ENCODE peak calls at places on chromosomes 16 and 17, in eight cellular contexts. Q is AG08395; J is EH; R is HS-27A; A is CD8-positive, alpha-beta T cell; M is A673; W is stimulated activated naive B cell treated with anti-CD40 and anti-IgM and Interleukin-4, amounts not matched to agents 10 μg/mL and 1 μg/mL and 100 μg/mL, for 72 hours; B is adrenal gland. D is an unnamed sample.

GRCh38 chr16:2815299-2815771 is 1.7 kb upstream of the PRSS21 start:
- DNase-seq in Q (no peak), J (no peak), R (no peak), A (no peak), M (no peak), W (no peak), B (no peak), D (no peak)

GRCh38 chr17:7137182-7137943 is 22.7 kb upstream of the ASGR2 start:
- DNase-seq in Q (no peak), J (no peak), R (no peak), A (no peak), M (no peak), W (no peak), B (peak; percentile 44), D (no peak)

GRCh38 chr17:57242148-57242547 is 14.2 kb upstream of the MSI2 start:
- DNase-seq in Q (no peak), J (no peak), R (no peak), A (no peak), M (no peak), W (no peak), B (no peak), D (no peak)

GRCh38 chr17:34178047-34178446 is 77.0 kb upstream of the CCL2 start:
- DNase-seq in Q (no peak), J (peak; percentile 25), R (no peak), A (no peak), M (no peak), W (no peak), B (no peak), D (no peak)

GRCh38 chr17:15941781-15942180 is 3.1 kb upstream of the ADORA2B start:
- DNase-seq in Q (no peak), J (no peak), R (no peak), A (no peak), M (no peak), W (no peak), B (no peak), D (no peak)

GRCh38 chr16:87836844-87837581 is 32.3 kb downstream of the SLC7A5 start:
- DNase-seq in Q (no peak), J (no peak), R (no peak), A (no peak), M (peak; percentile 94), W (no peak), B (no peak), D (no peak)

GRCh38 chr16:4309833-4310266 is 6.0 kb upstream of the GLIS2 start:
- DNase-seq in Q (peak; percentile 32), J (peak; percentile 92), R (no peak), A (peak; percentile 45), M (peak; percentile 48), W (peak; percentile 63), B (peak; percentile 73), D (peak; percentile 35)

GRCh38 chr17:57187391-57187790 is 68.9 kb upstream of the MSI2 start:
- DNase-seq in Q (no peak), J (no peak), R (no peak), A (no peak), M (no peak), W (no peak), B (no peak), D (no peak)

GRCh38 chr17:75981019-75981615 is 2.1 kb downstream of the TEN1 start:
- DNase-seq in Q (no peak), J (no peak), R (no peak), A (no peak), M (no peak), W (no peak), B (no peak), D (no peak)

GRCh38 chr17:80145076-80146075 is 1.6 kb downstream of the EIF4A3 start:
- DNase-seq in Q (no peak), J (peak; percentile 23), R (no peak), A (no peak), M (no peak), W (no peak), B (no peak), D (no peak)

GRCh38 chr16:75281826-75282225 is 30.4 kb upstream of the BCAR1 start:
- DNase-seq in Q (no peak), J (no peak), R (no peak), A (no peak), M (no peak), W (no peak), B (no peak), D (no peak)

GRCh38 chr16:12236491-12237030 is 260.0 kb downstream of the SNX29 start:
- DNase-seq in Q (no peak), J (no peak), R (no peak), A (no peak), M (no peak), W (no peak), B (no peak), D (no peak)

GRCh38 chr16:678858-679807 is 1.1 kb upstream of the STUB1 start:
- DNase-seq in Q (peak; percentile 28), J (peak; percentile 64), R (no peak), A (peak; percentile 37), M (peak; percentile 77), W (peak; percentile 30), B (peak; percentile 88), D (peak; percentile 41)

GRCh38 chr16:85569615-85570212 is 43.4 kb upstream of the GSE1 start:
- DNase-seq in Q (peak; percentile 46), J (peak; percentile 91), R (no peak), A (no peak), M (peak; percentile 94), W (peak; percentile 83), B (peak; percentile 51), D (peak; percentile 44)

GRCh38 chr16:89341274-89341673 is 123.8 kb downstream of the ZNF778 start:
- DNase-seq in Q (no peak), J (no peak), R (no peak), A (no peak), M (no peak), W (no peak), B (no peak), D (no peak)

GRCh38 chr16:64304376-64304775 is 817.5 kb downstream of the CDH11 start:
- DNase-seq in Q (no peak), J (no peak), R (no peak), A (no peak), M (no peak), W (no peak), B (no peak), D (no peak)

GRCh38 chr16:11361751-11362742 is 16.8 kb downstream of the RMI2 start:
- DNase-seq in Q (no peak), J (peak; percentile 50), R (no peak), A (no peak), M (peak; percentile 73), W (peak; percentile 59), B (no peak), D (peak; percentile 28)

GRCh38 chr16:51267676-51268075 is 116.6 kb upstream of the SALL1 start:
- DNase-seq in Q (no peak), J (no peak), R (no peak), A (no peak), M (no peak), W (no peak), B (no peak), D (no peak)

GRCh38 chr16:67036323-67036741 is 7.4 kb downstream of the CBFB start:
- DNase-seq in Q (no peak), J (no peak), R (no peak), A (no peak), M (no peak), W (no peak), B (no peak), D (no peak)

GRCh38 chr17:41705271-41705991 is 6.7 kb upstream of the GAST start:
- DNase-seq in Q (peak; percentile 71), J (peak; percentile 22), R (no peak), A (no peak), M (no peak), W (no peak), B (peak; percentile 75), D (no peak)

GRCh38 chr16:84548971-84549844 is 44.7 kb upstream of the MEAK7 start:
- DNase-seq in Q (no peak), J (no peak), R (no peak), A (peak; percentile 36), M (no peak), W (no peak), B (peak; percentile 36), D (peak; percentile 34)

GRCh38 chr17:4636474-4637100 is 4.9 kb downstream of the ALOX15 start:
- DNase-seq in Q (no peak), J (no peak), R (no peak), A (no peak), M (no peak), W (no peak), B (no peak), D (no peak)

GRCh38 chr16:12271006-12271405 is 294.5 kb downstream of the SNX29 start:
- DNase-seq in Q (peak; percentile 55), J (peak; percentile 54), R (peak; percentile 11), A (no peak), M (peak; percentile 64), W (no peak), B (no peak), D (no peak)

D was measured in T-cell.